ENCODE peak calls at places on chromosome 17, in nine cellular contexts. One of them, this sample, is unnamed.

GRCh38 chr17:20896153-20896649 is 146.6 kb downstream of the USP22 start:
- DNase-seq in kidney epithelial cell: no peak
- DNase-seq in ELR: peak
- DNase-seq in lung: peak
- DNase-seq in activated CD4-positive, alpha-beta T cell treated with anti-CD3 and anti-CD28 coated beads, Interleukin-2, amount 50 U/mL, for 1 hour: peak
- DNase-seq in HTR-8/SVneo: peak
- DNase-seq in AG08395: no peak
- DNase-seq in IMR-90: peak
- DNase-seq in activated T-cell treated with anti-CD3 and anti-CD28 coated beads, Interleukin-2, amount 50 U/mL, for 48 hours: peak
- DNase-seq in this sample: no peak

GRCh38 chr17:44872131-44872768 is 24.6 kb downstream of the HIGD1B start:
- DNase-seq in kidney epithelial cell: no peak
- DNase-seq in ELR: no peak
- DNase-seq in lung: no peak
- DNase-seq in activated CD4-positive, alpha-beta T cell treated with anti-CD3 and anti-CD28 coated beads, Interleukin-2, amount 50 U/mL, for 1 hour: no peak
- DNase-seq in HTR-8/SVneo: no peak
- DNase-seq in AG08395: no peak
- DNase-seq in IMR-90: no peak
- DNase-seq in activated T-cell treated with anti-CD3 and anti-CD28 coated beads, Interleukin-2, amount 50 U/mL, for 48 hours: no peak
- DNase-seq in this sample: no peak

GRCh38 chr17:31888124-31888523 is 13.4 kb downstream of the UTP6 start:
- DNase-seq in kidney epithelial cell: no peak
- DNase-seq in ELR: no peak
- DNase-seq in lung: no peak
- DNase-seq in activated CD4-positive, alpha-beta T cell treated with anti-CD3 and anti-CD28 coated beads, Interleukin-2, amount 50 U/mL, for 1 hour: no peak
- DNase-seq in HTR-8/SVneo: no peak
- DNase-seq in AG08395: no peak
- DNase-seq in IMR-90: no peak
- DNase-seq in activated T-cell treated with anti-CD3 and anti-CD28 coated beads, Interleukin-2, amount 50 U/mL, for 48 hours: no peak
- DNase-seq in this sample: no peak

GRCh38 chr17:59769891-59770290 is 62.4 kb downstream of the VMP1 start:
- DNase-seq in kidney epithelial cell: no peak
- DNase-seq in ELR: peak
- DNase-seq in lung: no peak
- DNase-seq in activated CD4-positive, alpha-beta T cell treated with anti-CD3 and anti-CD28 coated beads, Interleukin-2, amount 50 U/mL, for 1 hour: no peak
- DNase-seq in HTR-8/SVneo: no peak
- DNase-seq in AG08395: no peak
- DNase-seq in IMR-90: no peak
- DNase-seq in activated T-cell treated with anti-CD3 and anti-CD28 coated beads, Interleukin-2, amount 50 U/mL, for 48 hours: no peak
- DNase-seq in this sample: no peak

GRCh38 chr17:43416998-43417891 is 18.5 kb downstream of the ARL4D start:
- DNase-seq in kidney epithelial cell: no peak
- DNase-seq in ELR: no peak
- DNase-seq in lung: peak
- DNase-seq in activated CD4-positive, alpha-beta T cell treated with anti-CD3 and anti-CD28 coated beads, Interleukin-2, amount 50 U/mL, for 1 hour: no peak
- DNase-seq in HTR-8/SVneo: no peak
- DNase-seq in AG08395: peak
- DNase-seq in IMR-90: peak
- DNase-seq in activated T-cell treated with anti-CD3 and anti-CD28 coated beads, Interleukin-2, amount 50 U/mL, for 48 hours: no peak
- DNase-seq in this sample: no peak

GRCh38 chr17:67582632-67583230 is 135.0 kb upstream of the NOL11 start:
- DNase-seq in kidney epithelial cell: no peak
- DNase-seq in ELR: no peak
- DNase-seq in lung: no peak
- DNase-seq in activated CD4-positive, alpha-beta T cell treated with anti-CD3 and anti-CD28 coated beads, Interleukin-2, amount 50 U/mL, for 1 hour: no peak
- DNase-seq in HTR-8/SVneo: no peak
- DNase-seq in AG08395: no peak
- DNase-seq in IMR-90: peak
- DNase-seq in activated T-cell treated with anti-CD3 and anti-CD28 coated beads, Interleukin-2, amount 50 U/mL, for 48 hours: no peak
- DNase-seq in this sample: no peak

GRCh38 chr17:7204335-7204734 is 15.3 kb downstream of the DLG4 start:
- DNase-seq in kidney epithelial cell: no peak
- DNase-seq in ELR: no peak
- DNase-seq in lung: no peak
- DNase-seq in activated CD4-positive, alpha-beta T cell treated with anti-CD3 and anti-CD28 coated beads, Interleukin-2, amount 50 U/mL, for 1 hour: no peak
- DNase-seq in HTR-8/SVneo: no peak
- DNase-seq in AG08395: no peak
- DNase-seq in IMR-90: no peak
- DNase-seq in activated T-cell treated with anti-CD3 and anti-CD28 coated beads, Interleukin-2, amount 50 U/mL, for 48 hours: no peak
- DNase-seq in this sample: no peak

GRCh38 chr17:80168371-80168770 is 1.5 kb upstream of the CARD14 start:
- DNase-seq in kidney epithelial cell: no peak
- DNase-seq in ELR: no peak
- DNase-seq in lung: no peak
- DNase-seq in activated CD4-positive, alpha-beta T cell treated with anti-CD3 and anti-CD28 coated beads, Interleukin-2, amount 50 U/mL, for 1 hour: no peak
- DNase-seq in HTR-8/SVneo: no peak
- DNase-seq in AG08395: no peak
- DNase-seq in IMR-90: no peak
- DNase-seq in activated T-cell treated with anti-CD3 and anti-CD28 coated beads, Interleukin-2, amount 50 U/mL, for 48 hours: no peak
- DNase-seq in this sample: no peak

GRCh38 chr17:83125515-83126274 is 46.3 kb downstream of the METRNL start:
- DNase-seq in kidney epithelial cell: no peak
- DNase-seq in ELR: no peak
- DNase-seq in lung: no peak
- DNase-seq in activated CD4-positive, alpha-beta T cell treated with anti-CD3 and anti-CD28 coated beads, Interleukin-2, amount 50 U/mL, for 1 hour: no peak
- DNase-seq in HTR-8/SVneo: no peak
- DNase-seq in AG08395: peak
- DNase-seq in IMR-90: no peak
- DNase-seq in activated T-cell treated with anti-CD3 and anti-CD28 coated beads, Interleukin-2, amount 50 U/mL, for 48 hours: no peak
- DNase-seq in this sample: no peak